ENCODE peak calls at places on chromosomes 16 and 17, in six cellular contexts. L is retina; T is CD8-positive, alpha-beta memory T cell; P is activated CD8-positive, alpha-beta memory T cell treated with anti-CD3 and anti-CD28 coated beads, Interleukin-2, amount 10 ng/mL, durations not matched to agents 7 days and 5 days; N is T1000; S is stimulated activated CD8-positive, alpha-beta memory T cell treated with anti-CD3 and anti-CD28 coated beads, Interleukin-4, amount 100 ng/mL, for 1 hour. V is an unnamed sample.

GRCh38 chr16:80547145-80547544 is 6.4 kb downstream of the DYNLRB2 start:
- DNase-seq in L (no peak), T (no peak), P (no peak), N (no peak), S (no peak), V (no peak)

GRCh38 chr17:63078707-63079106 is 112.7 kb downstream of the TANC2 start:
- DNase-seq in L (no peak), T (no peak), P (no peak), N (no peak), S (no peak), V (no peak)

GRCh38 chr17:4743216-4743615 is 3.5 kb upstream of the CXCL16 start:
- DNase-seq in L (no peak), T (no peak), P (no peak), N (no peak), S (no peak), V (no peak)

GRCh38 chr17:80441133-80441578 is 26.2 kb downstream of the ENDOV start:
- DNase-seq in L (peak), T (peak), P (peak), N (no peak), S (no peak), V (no peak)

GRCh38 chr16:19700319-19700781 is 17.7 kb downstream of the KNOP1 start:
- DNase-seq in L (no peak), T (no peak), P (no peak), N (no peak), S (no peak), V (peak)

GRCh38 chr17:55067697-55068439 is 99.3 kb downstream of the STXBP4 start:
- DNase-seq in L (no peak), T (no peak), P (no peak), N (no peak), S (no peak), V (peak)

GRCh38 chr16:29745853-29746345 is at the start of gene C16orf54:
- DNase-seq in L (no peak), T (peak), P (peak), N (no peak), S (peak), V (no peak)

GRCh38 chr17:63493411-63493810 is 16.6 kb downstream of the ACE start:
- DNase-seq in L (no peak), T (peak), P (no peak), N (no peak), S (no peak), V (no peak)

GRCh38 chr17:39014044-39014794 is 47.0 kb upstream of the FBXO47 start:
- DNase-seq in L (peak), T (no peak), P (no peak), N (no peak), S (no peak), V (peak)

GRCh38 chr16:56263711-56264608 is 72.7 kb downstream of the GNAO1 start:
- DNase-seq in L (peak), T (no peak), P (peak), N (no peak), S (no peak), V (no peak)

GRCh38 chr17:78258323-78259229 is 27.1 kb downstream of the TMEM235 start:
- DNase-seq in L (no peak), T (peak), P (peak), N (no peak), S (peak), V (no peak)

GRCh38 chr17:15884731-15885130 is 60.2 kb upstream of the ADORA2B start:
- DNase-seq in L (no peak), T (no peak), P (no peak), N (no peak), S (no peak), V (peak)

GRCh38 chr16:14378131-14378551 is 251.9 kb downstream of the PARN start:
- DNase-seq in L (no peak), T (no peak), P (no peak), N (no peak), S (no peak), V (peak)